ENCODE peak calls at places on chromosomes 11 and 22, in eight cellular contexts. One of them, this sample, is unnamed.

GRCh38 chr11:21426931-21427330 is 757.5 kb downstream of the NELL1 start:
- DNase-seq in choroid plexus epithelial cell: no peak
- DNase-seq in colonic mucosa: no peak
- DNase-seq in GM12865: no peak
- DNase-seq in brain microvascular endothelial cell: no peak
- DNase-seq in fibroblast of lung: no peak
- DNase-seq in stomach: no peak
- DNase-seq in AG09309: no peak
- DNase-seq in this sample: no peak

GRCh38 chr22:47049078-47049609 is 286.7 kb downstream of the TBC1D22A start:
- DNase-seq in GM12865: no peak
- DNase-seq in AG09309: no peak
- DNase-seq in fibroblast of lung: no peak
- DNase-seq in choroid plexus epithelial cell: no peak
- DNase-seq in colonic mucosa: no peak
- DNase-seq in stomach: no peak
- DNase-seq in brain microvascular endothelial cell: no peak
- DNase-seq in this sample: no peak

GRCh38 chr22:40347300-40347699 is 1.0 kb downstream of the ADSL start:
- DNase-seq in brain microvascular endothelial cell: no peak
- DNase-seq in stomach: no peak
- DNase-seq in GM12865: no peak
- DNase-seq in fibroblast of lung: no peak
- DNase-seq in AG09309: no peak
- DNase-seq in choroid plexus epithelial cell: no peak
- DNase-seq in colonic mucosa: no peak
- DNase-seq in this sample: no peak

GRCh38 chr11:120229451-120230424 is 10.2 kb upstream of the POU2F3 start:
- DNase-seq in AG09309: no peak
- DNase-seq in stomach: no peak
- DNase-seq in colonic mucosa: no peak
- DNase-seq in fibroblast of lung: peak
- DNase-seq in brain microvascular endothelial cell: no peak
- DNase-seq in choroid plexus epithelial cell: peak
- DNase-seq in GM12865: peak
- DNase-seq in this sample: no peak

GRCh38 chr11:70819022-70819421 is 420.7 kb downstream of the CTTN start:
- DNase-seq in AG09309: no peak
- DNase-seq in fibroblast of lung: no peak
- DNase-seq in colonic mucosa: no peak
- DNase-seq in stomach: no peak
- DNase-seq in choroid plexus epithelial cell: no peak
- DNase-seq in brain microvascular endothelial cell: no peak
- DNase-seq in GM12865: no peak
- DNase-seq in this sample: no peak

GRCh38 chr22:31654408-31654807 is 7.6 kb downstream of the PISD start:
- DNase-seq in brain microvascular endothelial cell: no peak
- DNase-seq in GM12865: no peak
- DNase-seq in colonic mucosa: no peak
- DNase-seq in AG09309: no peak
- DNase-seq in stomach: no peak
- DNase-seq in choroid plexus epithelial cell: no peak
- DNase-seq in fibroblast of lung: no peak
- DNase-seq in this sample: no peak

GRCh38 chr11:60899021-60899936 is 7.1 kb downstream of the PRPF19 start:
- DNase-seq in choroid plexus epithelial cell: peak
- DNase-seq in stomach: peak
- DNase-seq in colonic mucosa: peak
- DNase-seq in GM12865: peak
- DNase-seq in AG09309: no peak
- DNase-seq in brain microvascular endothelial cell: peak
- DNase-seq in fibroblast of lung: peak
- DNase-seq in this sample: no peak

GRCh38 chr11:46267930-46268329 is 9.5 kb upstream of the CREB3L1 start:
- DNase-seq in colonic mucosa: no peak
- DNase-seq in stomach: no peak
- DNase-seq in brain microvascular endothelial cell: no peak
- DNase-seq in fibroblast of lung: no peak
- DNase-seq in choroid plexus epithelial cell: no peak
- DNase-seq in GM12865: no peak
- DNase-seq in AG09309: no peak
- DNase-seq in this sample: no peak

GRCh38 chr22:50184004-50184461 is 1.7 kb upstream of the TRABD start:
- DNase-seq in AG09309: no peak
- DNase-seq in choroid plexus epithelial cell: peak
- DNase-seq in stomach: peak
- DNase-seq in GM12865: no peak
- DNase-seq in fibroblast of lung: peak
- DNase-seq in colonic mucosa: peak
- DNase-seq in brain microvascular endothelial cell: no peak
- DNase-seq in this sample: no peak

GRCh38 chr11:47464479-47464878 is 15.5 kb upstream of the RAPSN start:
- DNase-seq in stomach: no peak
- DNase-seq in AG09309: no peak
- DNase-seq in colonic mucosa: no peak
- DNase-seq in brain microvascular endothelial cell: peak
- DNase-seq in fibroblast of lung: peak
- DNase-seq in choroid plexus epithelial cell: peak
- DNase-seq in GM12865: no peak
- DNase-seq in this sample: no peak

GRCh38 chr11:88246680-88247079 is 71.4 kb upstream of the RAB38 start:
- DNase-seq in fibroblast of lung: peak
- DNase-seq in stomach: no peak
- DNase-seq in colonic mucosa: no peak
- DNase-seq in brain microvascular endothelial cell: peak
- DNase-seq in choroid plexus epithelial cell: peak
- DNase-seq in GM12865: no peak
- DNase-seq in AG09309: peak
- DNase-seq in this sample: peak

GRCh38 chr11:12842933-12843636 is 166.0 kb upstream of the RASSF10 start:
- DNase-seq in AG09309: no peak
- DNase-seq in choroid plexus epithelial cell: no peak
- DNase-seq in GM12865: peak
- DNase-seq in stomach: no peak
- DNase-seq in colonic mucosa: peak
- DNase-seq in fibroblast of lung: peak
- DNase-seq in brain microvascular endothelial cell: no peak
- DNase-seq in this sample: no peak

GRCh38 chr11:46920709-46921108 is 2.4 kb upstream of the LRP4 start:
- DNase-seq in GM12865: no peak
- DNase-seq in fibroblast of lung: peak
- DNase-seq in stomach: no peak
- DNase-seq in brain microvascular endothelial cell: peak
- DNase-seq in AG09309: peak
- DNase-seq in choroid plexus epithelial cell: peak
- DNase-seq in colonic mucosa: no peak
- DNase-seq in this sample: peak

GRCh38 chr22:22818861-22819855 is 68.5 kb upstream of the IGLL5 start:
- DNase-seq in colonic mucosa: no peak
- DNase-seq in fibroblast of lung: no peak
- DNase-seq in choroid plexus epithelial cell: no peak
- DNase-seq in stomach: no peak
- DNase-seq in AG09309: no peak
- DNase-seq in brain microvascular endothelial cell: no peak
- DNase-seq in GM12865: peak
- DNase-seq in this sample: no peak

GRCh38 chr11:105297463-105297862 is 157.9 kb upstream of the CARD18 start:
- DNase-seq in brain microvascular endothelial cell: no peak
- DNase-seq in colonic mucosa: no peak
- DNase-seq in stomach: no peak
- DNase-seq in AG09309: peak
- DNase-seq in choroid plexus epithelial cell: peak
- DNase-seq in GM12865: no peak
- DNase-seq in fibroblast of lung: peak
- DNase-seq in this sample: peak

GRCh38 chr22:44363980-44364749 is 51.4 kb upstream of the SHISAL1 start:
- DNase-seq in brain microvascular endothelial cell: no peak
- DNase-seq in colonic mucosa: no peak
- DNase-seq in stomach: no peak
- DNase-seq in AG09309: no peak
- DNase-seq in fibroblast of lung: no peak
- DNase-seq in GM12865: no peak
- DNase-seq in choroid plexus epithelial cell: no peak
- DNase-seq in this sample: no peak

GRCh38 chr22:24170189-24170588 is 11.1 kb upstream of the SUSD2 start:
- DNase-seq in brain microvascular endothelial cell: no peak
- DNase-seq in choroid plexus epithelial cell: no peak
- DNase-seq in fibroblast of lung: no peak
- DNase-seq in AG09309: no peak
- DNase-seq in colonic mucosa: no peak
- DNase-seq in GM12865: no peak
- DNase-seq in stomach: no peak
- DNase-seq in this sample: no peak

GRCh38 chr22:27602390-27602789 is 199.2 kb downstream of the MN1 start:
- DNase-seq in brain microvascular endothelial cell: no peak
- DNase-seq in colonic mucosa: no peak
- DNase-seq in GM12865: no peak
- DNase-seq in AG09309: no peak
- DNase-seq in stomach: no peak
- DNase-seq in fibroblast of lung: no peak
- DNase-seq in choroid plexus epithelial cell: no peak
- DNase-seq in this sample: no peak

DNA sequence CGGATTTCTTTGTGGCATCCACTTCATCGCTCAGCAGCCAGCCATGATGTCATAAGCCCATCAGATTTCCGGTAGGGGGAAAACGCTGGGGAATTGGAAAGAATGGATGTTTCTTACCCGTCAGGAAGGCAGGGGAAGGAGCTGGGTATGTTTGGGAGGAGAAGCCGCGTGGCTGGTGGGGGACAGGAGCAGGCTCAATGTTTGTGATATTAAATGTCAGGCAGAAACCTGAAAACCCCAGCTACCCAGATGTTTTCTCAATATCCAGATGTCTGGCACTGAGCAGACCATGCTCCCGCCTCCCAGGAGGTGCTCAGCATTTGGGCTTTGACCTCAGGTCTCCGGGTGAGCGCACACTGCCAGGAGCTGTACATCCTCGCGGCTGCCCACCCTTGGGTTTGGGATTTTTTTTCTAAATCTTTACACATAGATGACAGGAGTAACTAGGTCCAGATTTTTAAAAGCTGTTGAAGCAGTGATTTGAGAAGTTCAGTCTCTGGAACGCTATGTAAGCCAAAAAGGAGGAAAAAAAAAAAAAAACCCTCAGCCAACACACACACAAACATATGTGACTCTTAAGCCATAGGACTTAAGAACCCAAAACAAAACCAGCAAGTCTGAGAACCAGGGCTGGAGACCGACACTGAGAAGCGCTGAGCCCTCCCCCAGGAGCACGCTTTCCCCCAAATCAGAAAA is 67.4 kb downstream of the NFAM1 start:
- DNase-seq in choroid plexus epithelial cell: peak
- DNase-seq in brain microvascular endothelial cell: peak
- DNase-seq in AG09309: no peak
- DNase-seq in fibroblast of lung: peak
- DNase-seq in GM12865: no peak
- DNase-seq in colonic mucosa: no peak
- DNase-seq in stomach: no peak
- DNase-seq in this sample: no peak
- H3K4me3 ChIP-seq in choroid plexus epithelial cell: no peak
- H3K4me3 ChIP-seq in brain microvascular endothelial cell: no peak
- H3K4me3 ChIP-seq in AG09309: no peak
- H3K4me3 ChIP-seq in fibroblast of lung: peak
- H3K4me3 ChIP-seq in GM12865: no peak
- H3K4me3 ChIP-seq in colonic mucosa: no peak
- H3K4me3 ChIP-seq in stomach: no peak
- H3K4me3 ChIP-seq in this sample: no peak

DNA sequence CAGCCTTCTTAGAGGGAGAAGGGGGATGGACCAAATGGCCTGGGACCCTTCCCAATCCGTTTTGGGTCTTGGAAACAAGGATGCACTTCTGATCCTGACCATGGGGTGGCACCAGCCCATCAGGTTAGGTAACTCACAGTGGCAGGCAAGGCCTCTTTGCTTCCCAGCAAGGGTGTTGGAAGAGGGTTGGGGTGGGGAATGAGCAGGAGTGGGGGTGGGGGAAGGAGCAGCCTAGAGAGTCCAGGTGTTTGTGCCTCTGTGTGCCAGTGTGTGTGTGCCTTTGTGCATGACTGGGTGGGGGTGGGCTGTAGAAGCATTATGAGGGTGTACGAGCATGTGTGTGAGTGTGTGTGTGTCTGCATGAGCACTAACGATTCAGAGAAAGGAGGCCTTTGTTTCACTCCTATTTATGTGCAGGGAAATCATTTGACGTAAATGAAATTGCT is 213.1 kb downstream of the INSC start:
- DNase-seq in brain microvascular endothelial cell: peak
- DNase-seq in GM12865: peak
- DNase-seq in fibroblast of lung: peak
- DNase-seq in AG09309: no peak
- DNase-seq in colonic mucosa: peak
- DNase-seq in choroid plexus epithelial cell: peak
- DNase-seq in stomach: peak
- DNase-seq in this sample: no peak
- TF ChIP-seq CTCF in brain microvascular endothelial cell: peak
- TF ChIP-seq CTCF in GM12865: peak
- TF ChIP-seq CTCF in fibroblast of lung: peak
- TF ChIP-seq CTCF in AG09309: peak
- TF ChIP-seq CTCF in colonic mucosa: peak
- TF ChIP-seq CTCF in choroid plexus epithelial cell: peak
- TF ChIP-seq CTCF in stomach: peak
- TF ChIP-seq CTCF in this sample: peak

DNA sequence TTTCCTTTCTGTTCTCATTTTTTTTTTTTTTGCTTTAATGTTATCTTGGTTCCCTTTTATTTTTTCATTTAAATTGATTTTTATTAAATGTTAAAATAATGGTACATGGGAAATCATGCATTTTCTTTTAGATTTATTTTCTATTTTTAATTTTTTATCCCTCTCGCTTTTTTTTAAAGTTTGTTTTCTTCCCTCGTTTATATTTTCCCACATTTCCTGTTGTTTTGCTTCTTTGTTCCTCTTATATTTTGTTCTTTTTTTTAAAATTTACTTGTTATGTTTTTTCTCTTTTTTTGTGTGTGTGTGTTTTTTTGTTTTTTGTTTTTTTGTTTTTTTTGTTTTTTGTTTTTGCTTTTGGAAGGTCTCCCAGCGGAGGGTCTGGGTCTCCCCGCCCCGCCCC is 34.9 kb upstream of the EIF3D start:
- DNase-seq in fibroblast of lung: no peak
- DNase-seq in AG09309: no peak
- DNase-seq in colonic mucosa: no peak
- DNase-seq in stomach: no peak
- DNase-seq in choroid plexus epithelial cell: no peak
- DNase-seq in brain microvascular endothelial cell: no peak
- DNase-seq in GM12865: no peak
- DNase-seq in this sample: no peak
- H3K4me3 ChIP-seq in fibroblast of lung: no peak
- H3K4me3 ChIP-seq in AG09309: no peak
- H3K4me3 ChIP-seq in colonic mucosa: no peak
- H3K4me3 ChIP-seq in stomach: no peak
- H3K4me3 ChIP-seq in choroid plexus epithelial cell: no peak
- H3K4me3 ChIP-seq in brain microvascular endothelial cell: no peak
- H3K4me3 ChIP-seq in GM12865: no peak
- H3K4me3 ChIP-seq in this sample: no peak

DNA sequence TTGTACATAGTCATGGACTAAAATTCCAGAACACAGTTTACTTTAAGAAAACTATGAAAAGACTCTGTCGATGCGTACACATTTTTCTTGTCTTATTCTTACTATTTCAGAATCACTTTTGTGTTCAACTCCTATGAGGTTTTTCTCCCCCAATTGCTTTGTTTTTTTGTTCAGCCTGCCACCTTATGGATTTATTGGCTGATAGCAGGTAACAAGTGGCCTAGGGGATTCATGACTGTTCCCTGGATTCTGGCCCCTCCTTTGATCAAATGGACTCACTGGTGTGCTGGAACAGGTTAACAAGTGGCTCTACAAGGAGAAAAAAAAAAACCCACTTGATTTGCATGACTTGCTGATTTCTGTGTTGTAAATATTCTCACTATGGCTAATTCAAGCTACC is 10.6 kb downstream of the MMP20 start:
- DNase-seq in stomach: no peak
- DNase-seq in AG09309: no peak
- DNase-seq in fibroblast of lung: no peak
- DNase-seq in colonic mucosa: no peak
- DNase-seq in choroid plexus epithelial cell: no peak
- DNase-seq in GM12865: no peak
- DNase-seq in brain microvascular endothelial cell: no peak
- DNase-seq in this sample: no peak
- TF ChIP-seq CTCF in stomach: no peak
- TF ChIP-seq CTCF in AG09309: peak
- TF ChIP-seq CTCF in fibroblast of lung: no peak
- TF ChIP-seq CTCF in colonic mucosa: no peak
- TF ChIP-seq CTCF in choroid plexus epithelial cell: peak
- TF ChIP-seq CTCF in GM12865: no peak
- TF ChIP-seq CTCF in brain microvascular endothelial cell: no peak
- TF ChIP-seq CTCF in this sample: no peak